ENCODE peak calls at places on chromosomes 7 and 10, in seven cellular contexts. H is fibroblast of pulmonary artery, M is PC-3, X is endodermal cell, N is A549, G is body of pancreas, J is OCI-LY7. F is an unnamed sample.

GRCh38 chr7:116195451-116195850 is 14.9 kb upstream of the TES start:
- DNase-seq in H (peak; percentile 76), M (no peak), X (no peak), N (no peak), G (no peak), J (no peak), F (no peak)

GRCh38 chr10:27240891-27241639 is 468 bp upstream of the ACBD5 start:
- DNase-seq in H (peak; percentile 4), M (peak; percentile 13), X (peak; percentile 85), N (no peak), G (peak; percentile 41), J (peak; percentile 66), F (no peak)

GRCh38 chr7:151010307-151011096 is 13.8 kb downstream of the ATG9B start:
- DNase-seq in H (peak; percentile 32), M (no peak), X (peak; percentile 78), N (no peak), G (no peak), J (no peak), F (no peak)

GRCh38 chr10:62852961-62853702 is 37.0 kb upstream of the EGR2 start:
- DNase-seq in H (no peak), M (no peak), X (no peak), N (no peak), G (no peak), J (peak; percentile 45), F (no peak)

GRCh38 chr10:130427216-130427722 is 291.1 kb downstream of the GLRX3 start:
- DNase-seq in H (no peak), M (no peak), X (no peak), N (no peak), G (no peak), J (no peak), F (no peak)

GRCh38 chr7:140899883-140900282 is 24.8 kb downstream of the BRAF start:
- DNase-seq in H (no peak), M (no peak), X (peak; percentile 56), N (no peak), G (no peak), J (no peak), F (no peak)

GRCh38 chr10:132311338-132311939 is 3.7 kb upstream of the STK32C start:
- DNase-seq in H (no peak), M (no peak), X (peak; percentile 77), N (peak; percentile 29), G (peak; percentile 83), J (no peak), F (no peak)

GRCh38 chr10:73401636-73402035 is 12.2 kb downstream of the ANXA7 start:
- DNase-seq in H (no peak), M (no peak), X (no peak), N (no peak), G (no peak), J (no peak), F (no peak)

GRCh38 chr7:40659231-40659630 is 524.4 kb downstream of the SUGCT start:
- DNase-seq in H (no peak), M (no peak), X (no peak), N (no peak), G (no peak), J (no peak), F (no peak)

GRCh38 chr7:118870187-118870586 is 645.7 kb downstream of the ANKRD7 start:
- DNase-seq in H (no peak), M (peak; percentile 18), X (peak; percentile 59), N (no peak), G (no peak), J (no peak), F (no peak)

GRCh38 chr7:87926581-87927461 is 7.2 kb upstream of the ADAM22 start:
- DNase-seq in H (peak; percentile 20), M (no peak), X (peak; percentile 92), N (no peak), G (peak; percentile 53), J (peak; percentile 56), F (no peak)

GRCh38 chr10:74223755-74224530 is 72.9 kb downstream of the ADK start:
- DNase-seq in H (peak; percentile 65), M (peak; percentile 99), X (no peak), N (peak; percentile 64), G (no peak), J (no peak), F (no peak)

GRCh38 chr10:133169173-133169947 is 9.3 kb downstream of the KNDC1 start:
- DNase-seq in H (no peak), M (no peak), X (peak; percentile 28), N (no peak), G (no peak), J (no peak), F (no peak)

GRCh38 chr7:101251871-101252659 is 7.2 kb upstream of the FIS1 start:
- DNase-seq in H (peak; percentile 99), M (peak; percentile 97), X (peak; percentile 100), N (peak; percentile 96), G (peak; percentile 98), J (peak; percentile 98), F (peak; percentile 88)

GRCh38 chr10:51619365-51619764 is 80.0 kb downstream of the CSTF2T start:
- DNase-seq in H (no peak), M (no peak), X (no peak), N (no peak), G (no peak), J (no peak), F (no peak)

GRCh38 chr10:129758591-129759021 is 205.5 kb downstream of the EBF3 start:
- DNase-seq in H (no peak), M (no peak), X (peak; percentile 23), N (no peak), G (no peak), J (no peak), F (no peak)

GRCh38 chr7:28423919-28424514 is 11.7 kb downstream of the CREB5 start:
- DNase-seq in H (no peak), M (no peak), X (no peak), N (no peak), G (no peak), J (no peak), F (no peak)

GRCh38 chr10:122336332-122336731 is 38.2 kb upstream of the PLEKHA1 start:
- DNase-seq in H (no peak), M (no peak), X (no peak), N (no peak), G (no peak), J (no peak), F (no peak)

GRCh38 chr10:32995751-32996150 is 37.7 kb upstream of the ITGB1 start:
- DNase-seq in H (peak; percentile 46), M (no peak), X (peak; percentile 71), N (no peak), G (no peak), J (peak; percentile 85), F (no peak)

DNA sequence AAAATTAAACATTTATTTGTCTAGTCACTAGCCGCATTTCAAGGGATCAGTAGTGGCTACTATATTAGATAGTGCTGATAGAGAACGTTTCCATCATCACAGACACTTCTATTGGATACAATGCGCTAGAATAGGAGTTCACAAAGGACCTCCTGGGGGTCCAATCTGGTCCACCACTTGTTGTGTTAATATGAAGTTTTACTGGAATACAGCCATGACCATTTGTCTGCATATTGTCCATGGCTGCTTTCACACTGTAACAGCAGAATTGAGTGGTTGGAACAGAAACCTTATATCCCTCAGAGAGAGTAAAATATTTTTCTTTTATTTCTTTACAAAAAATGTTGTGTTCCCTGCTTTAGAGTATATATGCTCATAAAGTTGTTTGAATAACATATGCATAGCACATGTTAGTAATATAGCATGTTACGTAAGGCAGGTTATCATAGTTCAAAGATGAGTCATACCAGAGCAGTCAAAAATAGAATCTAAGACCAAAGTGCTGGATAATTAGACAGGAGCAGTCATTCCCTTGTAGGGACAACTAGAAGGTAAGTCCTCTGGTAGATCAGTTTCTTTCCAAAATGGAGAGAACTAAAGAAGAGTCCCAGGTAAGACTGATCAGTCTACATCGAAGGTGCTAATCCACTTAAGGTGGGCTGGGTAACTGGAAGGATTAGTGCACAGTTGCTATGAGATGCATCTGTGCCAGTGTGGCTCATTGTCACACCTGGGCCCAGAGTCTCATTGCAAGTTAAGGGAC is 14.9 kb downstream of the BZW2 start:
- DNase-seq in H (peak; percentile 62), M (peak; percentile 70), X (no peak), N (no peak), G (no peak), J (no peak), F (peak; percentile 59)
- H3K4me3 ChIP-seq in H (no peak overlapping the region), M (no peak overlapping the region), X (no peak overlapping the region), N (no peak overlapping the region), G (no peak overlapping the region), J (no peak overlapping the region), F (no peak overlapping the region)

GRCh38 chr7:90402785-90403173 is 482 bp upstream of the CLDN12 start:
- DNase-seq in H (no peak), M (no peak), X (no peak), N (no peak), G (no peak), J (no peak), F (no peak)

GRCh38 chr7:90407484-90407821 is 4.2 kb downstream of the CLDN12 start:
- DNase-seq in H (no peak), M (no peak), X (no peak), N (no peak), G (no peak), J (no peak), F (no peak)

GRCh38 chr7:90401989-90402388 is 1.3 kb upstream of the CLDN12 start:
- DNase-seq in H (peak; percentile 32), M (no peak), X (no peak), N (no peak), G (no peak), J (no peak), F (no peak)

GRCh38 chr7:90404777-90405176 is 1.5 kb downstream of the CLDN12 start:
- DNase-seq in H (no peak), M (peak; percentile 45), X (no peak), N (no peak), G (no peak), J (no peak), F (no peak)

GRCh38 chr7:90403174-90404113 is at the start of gene CLDN12:
- DNase-seq in H (peak; percentile 99), M (peak; percentile 88), X (peak; percentile 95), N (peak; percentile 93), G (peak; percentile 92), J (peak; percentile 82), F (peak; percentile 89)
- TF ChIP-seq CTCF in H (no peak), M (no peak), X (no peak), N (no peak), G (no peak), J (no peak), F (no peak)

DNA sequence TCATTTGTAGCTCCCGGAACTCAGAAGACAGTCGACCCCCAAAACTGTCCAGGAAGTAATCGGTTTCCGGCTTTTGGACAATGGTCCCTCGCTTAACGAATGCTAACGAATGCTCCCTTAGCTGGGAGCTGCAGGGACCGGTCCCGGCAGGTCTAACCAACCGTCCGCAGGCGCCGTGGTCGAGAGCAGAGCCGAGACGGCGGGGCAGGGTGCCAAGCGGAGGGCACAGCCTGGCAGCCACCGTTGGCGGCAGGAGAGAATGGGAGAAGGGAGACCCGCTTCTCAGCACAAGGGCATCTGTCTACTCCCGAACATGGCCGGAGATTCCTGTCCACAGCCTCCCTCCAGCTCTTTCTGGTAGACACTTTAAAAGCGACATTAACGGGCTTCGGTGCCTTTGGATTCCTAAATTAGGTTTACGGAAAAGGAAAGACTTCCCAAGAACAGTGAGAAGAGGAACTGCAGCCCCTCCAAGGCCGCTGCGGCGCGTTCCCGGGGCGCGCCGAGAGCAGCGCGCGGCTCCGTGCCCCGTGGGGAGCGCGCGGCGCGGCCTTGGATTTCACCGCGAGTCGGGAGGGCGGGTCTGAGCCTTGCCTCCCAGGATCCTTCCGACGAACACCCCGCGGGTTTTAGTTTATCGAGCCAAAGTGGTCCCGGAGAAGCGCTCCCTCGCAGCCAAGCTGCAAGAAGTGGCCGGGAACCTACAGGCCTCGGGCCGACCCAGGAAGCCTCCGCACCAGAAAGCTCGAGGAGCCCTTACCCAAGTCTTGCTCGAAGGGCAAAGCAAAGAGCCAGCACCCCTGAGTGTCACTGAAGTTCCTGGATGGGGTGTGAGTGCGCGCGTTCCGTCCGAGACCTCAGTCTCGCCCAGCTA is 3.6 kb upstream of the TBX20 start:
- DNase-seq in H (no peak), M (no peak), X (peak; percentile 79), N (no peak), G (no peak), J (no peak), F (no peak)
- H3K4me3 ChIP-seq in H (peak overlapping the region; percentile 36), M (no peak overlapping the region), X (peak overlapping the region; percentile 69), N (no peak overlapping the region), G (no peak overlapping the region), J (no peak overlapping the region), F (no peak overlapping the region)

GRCh38 chr10:70479161-70479531 is 579 bp downstream of the PALD1 start:
- DNase-seq in H (no peak), M (no peak), X (peak; percentile 77), N (peak; percentile 48), G (no peak), J (peak; percentile 61), F (no peak)
- TF ChIP-seq CTCF in H (no peak), M (no peak), X (peak; percentile 58), N (no peak), G (no peak), J (peak; percentile 76), F (peak; percentile 25)